ENCODE peak calls at places on chromosome 17, in seven cellular contexts. F, Q, B, X, A, H and K are unnamed samples.

GRCh38 chr17:45149037-45149668 is 878 bp downstream of the HEXIM1 start:
- DNase-seq in A (peak), B (no peak), H (no peak), F (peak), X (peak), Q (peak), K (peak)

GRCh38 chr17:75373290-75373689 is 32.2 kb downstream of the GRB2 start:
- DNase-seq in X (no peak), A (no peak), H (no peak), Q (no peak), B (no peak), F (no peak), K (no peak)

GRCh38 chr17:18862011-18862410 is 4.1 kb downstream of the PRPSAP2 start:
- DNase-seq in Q (no peak), A (no peak), B (no peak), F (no peak), H (no peak), X (no peak), K (no peak)

GRCh38 chr17:10205549-10206185 is 7.3 kb upstream of the GAS7 start:
- DNase-seq in Q (no peak), H (peak), A (no peak), F (no peak), X (no peak), B (no peak), K (no peak)

GRCh38 chr17:60303406-60304099 is 88.4 kb downstream of the USP32 start:
- DNase-seq in A (no peak), B (no peak), H (no peak), X (no peak), F (no peak), Q (no peak), K (no peak)

GRCh38 chr17:16491703-16492612 is at the start of gene LRRC75A:
- DNase-seq in H (no peak), B (no peak), F (peak), A (peak), Q (no peak), X (peak), K (peak)

GRCh38 chr17:83190601-83191387 is 111.4 kb downstream of the METRNL start:
- DNase-seq in B (no peak), H (no peak), X (no peak), F (no peak), A (no peak), Q (no peak), K (no peak)

GRCh38 chr17:66956941-66957340 is 7.6 kb upstream of the CACNG4 start:
- DNase-seq in X (no peak), Q (no peak), H (no peak), B (no peak), F (no peak), A (no peak), K (no peak)

GRCh38 chr17:57440522-57441269 is 184.4 kb downstream of the MSI2 start:
- DNase-seq in H (peak), B (peak), Q (peak), A (peak), F (peak), X (peak), K (peak)

GRCh38 chr17:68184816-68185436 is 62.9 kb upstream of the AMZ2 start:
- DNase-seq in H (no peak), B (no peak), Q (no peak), X (no peak), F (no peak), A (no peak), K (peak)

GRCh38 chr17:4625181-4625601 is 16.3 kb downstream of the ALOX15 start:
- DNase-seq in H (no peak), X (no peak), A (no peak), B (no peak), Q (no peak), F (no peak), K (no peak)

GRCh38 chr17:53659181-53659580 is 163.5 kb upstream of the KIF2B start:
- DNase-seq in X (no peak), A (peak), F (no peak), Q (no peak), B (no peak), H (no peak), K (no peak)

GRCh38 chr17:56319531-56319930 is 166.3 kb downstream of the ANKFN1 start:
- DNase-seq in F (no peak), A (peak), H (peak), X (peak), Q (peak), B (no peak), K (peak)

GRCh38 chr17:58402047-58402446 is 15.3 kb downstream of the RNF43 start:
- DNase-seq in H (no peak), X (no peak), Q (no peak), B (no peak), F (no peak), A (no peak), K (no peak)

GRCh38 chr17:79840204-79840988 is 1.2 kb upstream of the CBX4 start:
- DNase-seq in X (peak), Q (no peak), A (no peak), H (no peak), F (no peak), B (no peak), K (no peak)

GRCh38 chr17:4229627-4230026 is 34.2 kb downstream of the ANKFY1 start:
- DNase-seq in A (no peak), F (no peak), Q (no peak), B (no peak), X (no peak), H (no peak), K (no peak)

GRCh38 chr17:17952691-17953090 is 19.5 kb downstream of the TOM1L2 start:
- DNase-seq in A (no peak), Q (no peak), H (no peak), X (no peak), F (no peak), B (no peak), K (no peak)

GRCh38 chr17:17888821-17889220 is 52.0 kb upstream of the SREBF1 start:
- DNase-seq in Q (no peak), H (no peak), B (no peak), F (no peak), X (peak), A (no peak), K (no peak)

GRCh38 chr17:7838291-7839075 is 4.5 kb downstream of the KDM6B start:
- DNase-seq in H (no peak), B (no peak), X (peak), A (peak), Q (peak), F (no peak), K (no peak)

GRCh38 chr17:309361-309888 is 43.2 kb downstream of the RPH3AL start:
- DNase-seq in B (peak), Q (peak), F (no peak), A (peak), X (peak), H (no peak), K (peak)

GRCh38 chr17:68461122-68461539 is 3.8 kb upstream of the WIPI1 start:
- DNase-seq in B (no peak), H (no peak), A (no peak), Q (no peak), F (no peak), X (no peak), K (no peak)

GRCh38 chr17:75864448-75864871 is 9.3 kb upstream of the WBP2 start:
- DNase-seq in B (no peak), A (peak), H (peak), Q (no peak), F (peak), X (peak), K (peak)

GRCh38 chr17:67608691-67609090 is 109.0 kb upstream of the NOL11 start:
- DNase-seq in Q (no peak), H (no peak), A (no peak), F (no peak), B (no peak), X (no peak), K (no peak)

GRCh38 chr17:21002309-21003006 is 40.4 kb downstream of the USP22 start:
- DNase-seq in Q (no peak), B (no peak), X (no peak), F (no peak), H (no peak), A (no peak), K (no peak)

GRCh38 chr17:28151001-28151400 is 108.5 kb downstream of the NLK start:
- DNase-seq in H (no peak), Q (no peak), A (no peak), B (no peak), F (no peak), X (peak), K (no peak)

GRCh38 chr17:56478836-56479447 is 114.6 kb upstream of the NOG start:
- DNase-seq in A (peak), H (no peak), B (no peak), F (no peak), Q (peak), X (peak), K (no peak)

GRCh38 chr17:74408262-74408661 is 23.6 kb upstream of the GPRC5C start:
- DNase-seq in H (no peak), F (no peak), B (no peak), X (no peak), Q (peak), A (peak), K (no peak)

GRCh38 chr17:70022175-70022574 is 52.9 kb upstream of the KCNJ16 start:
- DNase-seq in B (no peak), X (no peak), H (no peak), F (no peak), A (no peak), Q (no peak), K (no peak)

GRCh38 chr17:76867578-76868175 is 527 bp upstream of the MGAT5B start:
- DNase-seq in A (peak), X (peak), Q (no peak), B (no peak), F (no peak), H (no peak), K (no peak)

GRCh38 chr17:77644981-77645380 is 313.5 kb upstream of the TNRC6C start:
- DNase-seq in A (peak), F (no peak), B (no peak), Q (no peak), X (no peak), H (no peak), K (no peak)

GRCh38 chr17:44972953-44973352 is 4.8 kb upstream of the C1QL1 start:
- DNase-seq in X (no peak), Q (peak), A (no peak), H (no peak), B (no peak), F (no peak), K (no peak)

GRCh38 chr17:43982171-43982570 is 22.3 kb upstream of the NAGS start:
- DNase-seq in F (no peak), H (no peak), X (no peak), Q (no peak), A (no peak), B (no peak), K (no peak)

GRCh38 chr17:65723356-65723928 is 162.0 kb upstream of the AXIN2 start:
- DNase-seq in F (no peak), A (no peak), H (no peak), Q (peak), B (no peak), X (no peak), K (no peak)

GRCh38 chr17:44557653-44558285 is 485 bp downstream of the FZD2 start:
- DNase-seq in H (no peak), A (no peak), X (peak), F (no peak), B (no peak), Q (no peak), K (no peak)

GRCh38 chr17:2814499-2815341 is 18.5 kb downstream of the RAP1GAP2 start:
- DNase-seq in Q (no peak), F (no peak), B (no peak), A (no peak), X (no peak), H (peak), K (peak)
- TF ChIP-seq TAF1 in Q (no peak), F (no peak), B (no peak), A (no peak), X (no peak), H (no peak), K (no peak)

DNA sequence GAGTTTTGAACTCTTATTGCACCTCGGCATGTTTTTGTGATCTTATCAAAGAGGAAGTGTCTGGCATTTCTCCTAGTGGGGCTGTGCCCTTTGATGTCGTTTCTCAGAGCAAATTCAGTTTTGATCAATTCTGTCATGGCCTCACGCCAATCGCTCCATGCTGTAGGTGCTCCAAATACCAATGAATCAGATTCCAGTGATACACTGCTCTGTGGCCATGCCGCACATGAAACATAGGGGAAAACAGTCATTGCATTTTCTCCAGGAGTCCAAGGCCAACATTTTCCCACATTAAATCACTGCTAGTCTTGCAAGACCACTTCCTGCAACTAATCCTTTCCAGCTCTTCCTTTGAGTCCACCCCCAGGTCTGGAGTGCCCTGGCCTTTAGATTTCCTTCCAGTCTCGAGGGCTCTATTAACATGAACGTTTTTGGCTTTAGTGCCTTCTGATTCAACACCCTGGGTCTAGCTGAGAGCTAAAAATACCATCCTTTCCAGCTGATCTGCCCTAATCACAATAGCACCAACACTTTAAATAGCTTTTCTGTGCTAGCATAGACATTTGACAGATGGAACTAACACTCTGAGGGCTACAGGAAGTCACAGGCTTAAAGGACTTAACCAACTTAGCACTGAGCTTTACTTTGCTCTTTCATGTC is 18.2 kb upstream of the RASL10B start:
- DNase-seq in X (peak), H (no peak), F (no peak), Q (peak), B (no peak), A (no peak), K (no peak)
- TF ChIP-seq POLR2AphosphoS5 in X (peak), H (no peak), F (no peak), Q (no peak), B (no peak), A (no peak), K (no peak)

DNA sequence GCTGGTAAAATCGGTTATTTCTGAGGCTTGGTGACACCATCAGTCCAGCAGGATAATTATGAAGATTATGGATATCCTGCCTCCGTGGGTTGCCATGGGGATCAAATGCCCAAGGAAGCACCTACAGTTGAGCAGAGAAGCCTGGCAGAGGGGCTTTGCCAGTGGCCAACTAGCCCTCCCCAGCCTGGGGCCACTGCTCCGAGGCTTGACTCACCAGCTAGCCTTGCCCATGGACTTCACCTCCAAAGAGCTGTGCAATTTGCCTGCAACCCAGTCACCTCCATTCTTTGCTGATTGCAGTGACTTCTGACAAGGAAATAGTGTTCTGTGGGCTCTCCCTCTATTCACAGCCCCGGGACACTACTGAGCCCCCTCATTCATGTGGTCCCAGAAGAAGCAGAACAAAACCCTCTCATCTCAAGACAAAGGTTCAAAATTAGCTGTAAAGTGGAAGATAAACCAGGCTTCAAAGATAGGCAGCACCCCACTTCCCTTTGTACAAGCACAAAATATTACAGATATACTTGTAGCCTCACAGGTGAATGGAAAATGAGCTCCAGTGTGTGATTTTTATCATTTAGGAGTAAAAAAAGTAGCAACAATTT is 1.6 kb downstream of the PECAM1 start:
- DNase-seq in A (no peak), B (no peak), F (no peak), H (no peak), X (no peak), Q (no peak), K (no peak)
- TF ChIP-seq TAF1 in A (no peak), B (no peak), F (no peak), H (no peak), X (no peak), Q (no peak), K (no peak)

GRCh38 chr17:49783051-49783715 is 5.3 kb upstream of the KAT7 start:
- DNase-seq in X (no peak), F (no peak), Q (no peak), A (no peak), B (no peak), H (no peak), K (no peak)

GRCh38 chr17:49775546-49776260 is 11.8 kb upstream of the FAM117A start:
- DNase-seq in A (no peak), H (no peak), X (no peak), F (no peak), B (no peak), Q (peak), K (no peak)

GRCh38 chr17:49776864-49777263 is 11.6 kb upstream of the KAT7 start:
- DNase-seq in X (no peak), Q (no peak), A (no peak), B (no peak), F (no peak), H (no peak), K (no peak)

GRCh38 chr17:49777577-49777976 is 10.9 kb upstream of the KAT7 start:
- DNase-seq in B (no peak), F (no peak), A (no peak), H (no peak), X (no peak), Q (no peak), K (no peak)

GRCh38 chr17:49779730-49780220 is 8.7 kb upstream of the KAT7 start:
- DNase-seq in F (no peak), X (peak), A (peak), H (no peak), Q (peak), B (no peak), K (no peak)
- TF ChIP-seq POLR2AphosphoS5 in F (no peak), X (no peak), A (no peak), H (no peak), Q (no peak), B (no peak), K (no peak)

GRCh38 chr17:40558300-40558584 is 7.0 kb downstream of the CCR7 start:
- DNase-seq in Q (no peak), A (no peak), F (no peak), H (no peak), X (no peak), B (no peak), K (no peak)
- TF ChIP-seq TAF1 in Q (no peak), A (no peak), F (no peak), H (no peak), X (no peak), B (no peak), K (no peak)

DNA sequence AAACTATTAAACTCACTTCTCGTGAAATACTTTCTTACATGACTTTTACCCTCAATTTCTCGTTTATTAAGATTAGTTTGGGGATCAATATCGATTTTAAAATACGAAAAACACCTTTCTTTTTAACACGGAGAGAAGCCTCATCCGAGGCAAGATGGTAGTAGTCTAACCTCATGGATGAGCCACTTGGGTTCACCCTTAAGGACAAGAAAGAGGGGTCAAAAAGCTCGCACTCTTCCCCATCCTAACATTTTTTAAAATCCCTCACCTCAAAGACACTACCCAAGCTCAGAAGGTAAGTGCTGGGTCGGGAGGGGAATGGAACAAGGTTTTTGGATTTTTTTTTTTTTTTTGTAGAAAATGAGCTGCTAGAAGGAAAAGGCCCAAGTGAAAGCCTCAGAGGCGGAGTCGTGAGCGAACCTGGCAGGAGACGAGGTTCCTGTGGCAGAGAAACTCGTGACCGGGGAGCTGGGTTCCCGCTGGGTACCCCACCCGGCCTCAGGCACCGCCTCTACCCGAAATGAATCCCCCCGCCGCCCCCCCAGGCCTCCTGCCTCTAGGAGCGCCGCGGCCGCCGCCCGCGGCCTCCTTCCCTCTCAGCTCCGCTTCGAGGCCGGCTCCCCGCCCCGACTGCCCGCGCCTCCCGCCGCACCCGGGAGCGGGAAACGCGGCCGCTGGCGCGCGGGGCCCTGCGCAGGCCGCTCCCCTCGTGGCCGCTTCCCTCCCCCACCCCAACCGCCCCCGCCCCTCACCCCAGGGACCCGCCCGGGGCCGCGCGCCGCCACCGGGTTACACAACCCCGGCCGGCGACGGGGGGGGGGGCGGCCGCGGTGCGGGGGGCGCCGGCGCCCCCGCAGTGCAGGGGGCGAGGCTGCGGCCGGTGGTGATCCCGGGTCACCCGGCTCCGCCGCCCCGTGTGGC is 1.6 kb downstream of the NUFIP2 start:
- DNase-seq in A (peak), B (no peak), H (no peak), Q (no peak), X (peak), F (peak), K (peak)
- TF ChIP-seq POLR2AphosphoS5 in A (peak), B (no peak), H (no peak), Q (no peak), X (no peak), F (no peak), K (peak)

GRCh38 chr17:1918346-1919021 is 88.7 kb downstream of the RPA1 start:
- DNase-seq in X (no peak), Q (no peak), H (no peak), B (no peak), A (no peak), F (no peak), K (no peak)

GRCh38 chr17:1919206-1919605 is 89.4 kb downstream of the RPA1 start:
- DNase-seq in A (no peak), F (no peak), H (no peak), B (no peak), X (peak), Q (no peak), K (no peak)

GRCh38 chr17:1915889-1916288 is 86.1 kb downstream of the RPA1 start:
- DNase-seq in A (no peak), F (no peak), B (no peak), H (no peak), Q (no peak), X (no peak), K (no peak)

GRCh38 chr17:1916963-1917715 is 87.3 kb downstream of the RPA1 start:
- DNase-seq in X (no peak), H (no peak), A (no peak), F (no peak), B (no peak), Q (peak), K (no peak)

GRCh38 chr17:1916339-1916738 is 86.5 kb downstream of the RPA1 start:
- DNase-seq in X (no peak), H (no peak), F (no peak), B (no peak), A (no peak), Q (no peak), K (no peak)
- TF ChIP-seq TAF1 in X (no peak), H (no peak), F (no peak), B (no peak), A (no peak), Q (no peak), K (no peak)